ENCODE peak calls at places on chromosome 17, in ten cellular contexts. One of them, this sample, is unnamed.

GRCh38 chr17:77708936-77709335 is 249.6 kb upstream of the TNRC6C start:
- DNase-seq in iPS-NIHi11: no peak
- DNase-seq in psoas muscle: no peak
- DNase-seq in GM04504: no peak
- DNase-seq in natural killer cell: no peak
- DNase-seq in left ventricle myocardium inferior: no peak
- DNase-seq in GM12865: no peak
- DNase-seq in colonic mucosa: peak
- DNase-seq in lower leg skin: peak
- DNase-seq in myocyte: no peak
- DNase-seq in this sample: no peak

GRCh38 chr17:29575511-29576213 is 7.2 kb downstream of the TP53I13 start:
- DNase-seq in colonic mucosa: peak
- DNase-seq in left ventricle myocardium inferior: peak
- DNase-seq in GM04504: no peak
- DNase-seq in lower leg skin: no peak
- DNase-seq in psoas muscle: no peak
- DNase-seq in GM12865: no peak
- DNase-seq in iPS-NIHi11: no peak
- DNase-seq in myocyte: no peak
- DNase-seq in natural killer cell: no peak
- DNase-seq in this sample: no peak

GRCh38 chr17:76139261-76139752 is 1.7 kb downstream of the FOXJ1 start:
- DNase-seq in GM04504: no peak
- DNase-seq in psoas muscle: no peak
- DNase-seq in natural killer cell: no peak
- DNase-seq in lower leg skin: no peak
- DNase-seq in colonic mucosa: no peak
- DNase-seq in myocyte: no peak
- DNase-seq in left ventricle myocardium inferior: no peak
- DNase-seq in iPS-NIHi11: no peak
- DNase-seq in GM12865: no peak
- DNase-seq in this sample: no peak

GRCh38 chr17:44913676-44914075 is 1.6 kb downstream of the GFAP start:
- DNase-seq in colonic mucosa: no peak
- DNase-seq in iPS-NIHi11: no peak
- DNase-seq in left ventricle myocardium inferior: no peak
- DNase-seq in natural killer cell: no peak
- DNase-seq in myocyte: no peak
- DNase-seq in GM04504: no peak
- DNase-seq in lower leg skin: no peak
- DNase-seq in GM12865: no peak
- DNase-seq in psoas muscle: no peak
- DNase-seq in this sample: no peak

GRCh38 chr17:65301184-65301583 is 164.0 kb downstream of the RGS9 start:
- DNase-seq in psoas muscle: no peak
- DNase-seq in lower leg skin: no peak
- DNase-seq in GM04504: no peak
- DNase-seq in colonic mucosa: no peak
- DNase-seq in myocyte: no peak
- DNase-seq in left ventricle myocardium inferior: no peak
- DNase-seq in GM12865: no peak
- DNase-seq in iPS-NIHi11: no peak
- DNase-seq in natural killer cell: no peak
- DNase-seq in this sample: no peak

GRCh38 chr17:42463976-42464400 is 5.3 kb downstream of the ATP6V0A1 start:
- DNase-seq in colonic mucosa: peak
- DNase-seq in iPS-NIHi11: no peak
- DNase-seq in psoas muscle: no peak
- DNase-seq in left ventricle myocardium inferior: no peak
- DNase-seq in GM04504: no peak
- DNase-seq in lower leg skin: no peak
- DNase-seq in natural killer cell: no peak
- DNase-seq in GM12865: no peak
- DNase-seq in myocyte: no peak
- DNase-seq in this sample: no peak

GRCh38 chr17:69716571-69716970 is 302.1 kb downstream of the MAP2K6 start:
- DNase-seq in myocyte: no peak
- DNase-seq in GM12865: no peak
- DNase-seq in lower leg skin: no peak
- DNase-seq in left ventricle myocardium inferior: no peak
- DNase-seq in GM04504: peak
- DNase-seq in iPS-NIHi11: no peak
- DNase-seq in colonic mucosa: no peak
- DNase-seq in psoas muscle: no peak
- DNase-seq in natural killer cell: no peak
- DNase-seq in this sample: no peak

GRCh38 chr17:48064638-48065037 is 16.5 kb downstream of the NFE2L1 start:
- DNase-seq in iPS-NIHi11: no peak
- DNase-seq in GM12865: no peak
- DNase-seq in natural killer cell: no peak
- DNase-seq in colonic mucosa: no peak
- DNase-seq in left ventricle myocardium inferior: no peak
- DNase-seq in myocyte: peak
- DNase-seq in GM04504: no peak
- DNase-seq in lower leg skin: no peak
- DNase-seq in psoas muscle: no peak
- DNase-seq in this sample: no peak

GRCh38 chr17:43578699-43579569 is 32.8 kb upstream of the ETV4 start:
- DNase-seq in left ventricle myocardium inferior: no peak
- DNase-seq in natural killer cell: no peak
- DNase-seq in myocyte: peak
- DNase-seq in psoas muscle: no peak
- DNase-seq in iPS-NIHi11: no peak
- DNase-seq in GM12865: peak
- DNase-seq in lower leg skin: no peak
- DNase-seq in GM04504: peak
- DNase-seq in colonic mucosa: no peak
- DNase-seq in this sample: no peak

GRCh38 chr17:2385240-2386202 is 15.3 kb downstream of the MNT start:
- DNase-seq in natural killer cell: no peak
- DNase-seq in GM04504: no peak
- DNase-seq in lower leg skin: no peak
- DNase-seq in myocyte: no peak
- DNase-seq in left ventricle myocardium inferior: no peak
- DNase-seq in GM12865: no peak
- DNase-seq in psoas muscle: no peak
- DNase-seq in colonic mucosa: no peak
- DNase-seq in iPS-NIHi11: no peak
- DNase-seq in this sample: no peak

GRCh38 chr17:42414782-42415409 is 8.2 kb downstream of the CAVIN1 start:
- DNase-seq in colonic mucosa: no peak
- DNase-seq in natural killer cell: no peak
- DNase-seq in lower leg skin: no peak
- DNase-seq in iPS-NIHi11: no peak
- DNase-seq in psoas muscle: no peak
- DNase-seq in GM04504: no peak
- DNase-seq in myocyte: no peak
- DNase-seq in GM12865: peak
- DNase-seq in left ventricle myocardium inferior: no peak
- DNase-seq in this sample: no peak

GRCh38 chr17:67414559-67414958 is 37.5 kb downstream of the PITPNC1 start:
- DNase-seq in left ventricle myocardium inferior: no peak
- DNase-seq in lower leg skin: no peak
- DNase-seq in GM04504: no peak
- DNase-seq in psoas muscle: no peak
- DNase-seq in GM12865: no peak
- DNase-seq in natural killer cell: no peak
- DNase-seq in iPS-NIHi11: no peak
- DNase-seq in myocyte: no peak
- DNase-seq in colonic mucosa: no peak
- DNase-seq in this sample: no peak

GRCh38 chr17:67754001-67754400 is 36.3 kb downstream of the NOL11 start:
- DNase-seq in GM04504: no peak
- DNase-seq in lower leg skin: peak
- DNase-seq in GM12865: no peak
- DNase-seq in colonic mucosa: no peak
- DNase-seq in left ventricle myocardium inferior: no peak
- DNase-seq in iPS-NIHi11: no peak
- DNase-seq in psoas muscle: no peak
- DNase-seq in myocyte: no peak
- DNase-seq in natural killer cell: no peak
- DNase-seq in this sample: no peak